ENCODE peak calls at places on chromosomes 6 and 20, in six cellular contexts. T, U, C, K, H and X are unnamed samples.

GRCh38 chr20:23222531-23223200 is 127.9 kb upstream of the NXT1 start:
- DNase-seq in T (no peak), C (no peak), K (no peak), H (no peak), U (no peak), X (no peak)

GRCh38 chr20:36092424-36093024 is 62.0 kb upstream of the EPB41L1 start:
- DNase-seq in U (no peak), K (no peak), C (no peak), T (no peak), H (peak), X (no peak)

GRCh38 chr6:11496152-11497060 is 41.1 kb upstream of the TMEM170B start:
- DNase-seq in H (peak), K (peak), C (peak), U (peak), T (peak), X (peak)

GRCh38 chr6:97069363-97069762 is 144.8 kb downstream of the KLHL32 start:
- DNase-seq in K (no peak), C (no peak), T (no peak), U (no peak), H (no peak), X (no peak)

GRCh38 chr6:41286544-41287346 is at the start of gene TREM1:
- DNase-seq in K (peak), U (peak), T (peak), C (no peak), H (no peak), X (peak)

GRCh38 chr6:148677594-148678476 is 69.0 kb upstream of the UST start:
- DNase-seq in H (no peak), C (no peak), U (no peak), T (no peak), K (no peak), X (no peak)

GRCh38 chr6:33118525-33119123 is 42.8 kb downstream of the HLA-DPB1 start:
- DNase-seq in H (peak), U (no peak), C (peak), T (peak), K (peak), X (peak)

GRCh38 chr20:31833931-31834521 is 11.4 kb downstream of the FOXS1 start:
- DNase-seq in U (no peak), C (no peak), T (no peak), K (no peak), H (no peak), X (no peak)

GRCh38 chr6:150685860-150686259 is 86.2 kb downstream of the PLEKHG1 start:
- DNase-seq in K (no peak), U (no peak), C (no peak), T (no peak), H (peak), X (peak)

GRCh38 chr6:170405311-170405975 is 98.9 kb downstream of the FAM120B start:
- DNase-seq in H (no peak), C (no peak), K (peak), U (no peak), T (peak), X (peak)

GRCh38 chr6:164085086-164085485 is 670.6 kb downstream of the QKI start:
- DNase-seq in C (no peak), U (no peak), H (no peak), T (no peak), K (no peak), X (no peak)

GRCh38 chr20:49973964-49974363 is 8.8 kb upstream of the SNAI1 start:
- DNase-seq in K (no peak), U (no peak), C (no peak), T (no peak), H (no peak), X (no peak)

GRCh38 chr6:130453230-130453629 is 87.4 kb downstream of the TMEM200A start:
- DNase-seq in H (no peak), U (no peak), C (no peak), K (no peak), T (peak), X (peak)

GRCh38 chr20:53081916-53082863 is 110.0 kb downstream of the TSHZ2 start:
- DNase-seq in C (peak), U (no peak), H (no peak), K (no peak), T (no peak), X (peak)

GRCh38 chr6:170011233-170012142 is 260.1 kb downstream of the ERMARD start:
- DNase-seq in U (no peak), H (no peak), C (no peak), K (no peak), T (no peak), X (no peak)

GRCh38 chr6:163589401-163589800 is 174.9 kb downstream of the QKI start:
- DNase-seq in T (no peak), U (no peak), C (no peak), H (no peak), K (no peak), X (no peak)

GRCh38 chr6:113695506-113695905 is 161.6 kb upstream of the MARCKS start:
- DNase-seq in K (peak), T (peak), U (no peak), C (no peak), H (no peak), X (peak)

GRCh38 chr20:3590164-3590563 is 73.0 kb downstream of the GFRA4 start:
- DNase-seq in U (no peak), K (no peak), H (peak), C (no peak), T (no peak), X (no peak)

GRCh38 chr20:7736336-7736735 is 203.9 kb downstream of the HAO1 start:
- DNase-seq in C (no peak), T (no peak), U (no peak), H (no peak), K (no peak), X (peak)

GRCh38 chr20:51144476-51144875 is 121.6 kb upstream of the KCNG1 start:
- DNase-seq in K (no peak), T (no peak), H (no peak), U (no peak), C (no peak), X (no peak)

GRCh38 chr6:19753822-19754221 is 83.3 kb upstream of the ID4 start:
- DNase-seq in C (peak), T (no peak), U (no peak), K (no peak), H (peak), X (no peak)

GRCh38 chr6:146913842-146914562 is 290.2 kb upstream of the STXBP5 start:
- DNase-seq in U (peak), T (peak), C (no peak), H (no peak), K (peak), X (peak)

GRCh38 chr6:12356983-12357972 is 67.1 kb downstream of the EDN1 start:
- DNase-seq in U (no peak), C (no peak), H (no peak), K (no peak), T (no peak), X (peak)

GRCh38 chr6:46964716-46965519 is 43.2 kb upstream of the ADGRF5 start:
- DNase-seq in T (no peak), U (no peak), K (no peak), H (no peak), C (no peak), X (no peak)

GRCh38 chr6:35945650-35946025 is 24.7 kb upstream of the SRPK1 start:
- DNase-seq in C (no peak), H (no peak), U (no peak), T (no peak), K (no peak), X (peak)

GRCh38 chr6:154995241-154996162 is at the start of gene TIAM2:
- DNase-seq in U (no peak), H (peak), T (no peak), K (no peak), C (no peak), X (peak)

GRCh38 chr20:3193806-3194616 is 10.5 kb downstream of the DDRGK1 start:
- DNase-seq in U (no peak), H (no peak), K (no peak), T (no peak), C (no peak), X (no peak)

GRCh38 chr20:59032713-59033059 is 551 bp upstream of the ATP5F1E start:
- DNase-seq in C (no peak), U (no peak), K (no peak), H (peak), T (peak), X (peak)

GRCh38 chr6:30703821-30704220 is 13.0 kb upstream of the NRM start:
- DNase-seq in U (no peak), T (no peak), H (no peak), C (no peak), K (no peak), X (no peak)